ENCODE peak calls at places on chromosomes 1 and 21, in ten cellular contexts. B, F, I, Q, Y, X, T, D, E and L are unnamed samples.

GRCh38 chr1:237470712-237471310 is 419.9 kb downstream of the ZP4 start:
- DNase-seq in B (peak; percentile 52), F (no peak), I (peak; percentile 33), Q (no peak), Y (no peak), X (no peak), T (peak; percentile 18), D (no peak), E (peak; percentile 87), L (no peak)

GRCh38 chr1:96087719-96088118 is 633.9 kb upstream of the PTBP2 start:
- DNase-seq in B (no peak), F (no peak), I (no peak), Q (no peak), Y (no peak), X (no peak), T (no peak), D (no peak), E (no peak), L (no peak)

GRCh38 chr1:26360051-26360806 is 6.3 kb upstream of the CRYBG2 start:
- DNase-seq in B (no peak), F (no peak), I (peak; percentile 88), Q (peak; percentile 49), Y (no peak), X (no peak), T (peak; percentile 86), D (no peak), E (no peak), L (no peak)

GRCh38 chr1:61337471-61337870 is 255.1 kb downstream of the NFIA start:
- DNase-seq in B (no peak), F (peak; percentile 2), I (peak; percentile 16), Q (no peak), Y (peak; percentile 13), X (no peak), T (no peak), D (peak; percentile 42), E (no peak), L (no peak)

GRCh38 chr1:168260393-168260792 is 20.3 kb upstream of the TBX19 start:
- DNase-seq in B (peak; percentile 33), F (no peak), I (peak; percentile 10), Q (no peak), Y (no peak), X (no peak), T (no peak), D (no peak), E (no peak), L (no peak)

GRCh38 chr1:202945483-202945882 is 12.6 kb downstream of the ADIPOR1 start:
- DNase-seq in B (no peak), F (no peak), I (no peak), Q (no peak), Y (no peak), X (no peak), T (no peak), D (no peak), E (no peak), L (no peak)

GRCh38 chr1:235648954-235649721 is 446 bp downstream of the GNG4 start:
- DNase-seq in B (peak; percentile 64), F (no peak), I (peak; percentile 92), Q (peak; percentile 67), Y (peak; percentile 46), X (peak; percentile 87), T (peak; percentile 80), D (peak; percentile 63), E (peak; percentile 56), L (peak; percentile 5)

GRCh38 chr1:235817101-235817725 is 49.5 kb downstream of the LYST start:
- DNase-seq in B (peak; percentile 55), F (no peak), I (no peak), Q (no peak), Y (no peak), X (no peak), T (no peak), D (no peak), E (no peak), L (no peak)

GRCh38 chr21:32916522-32917099 is 109.1 kb upstream of the OLIG2 start:
- DNase-seq in B (no peak), F (no peak), I (peak; percentile 37), Q (no peak), Y (no peak), X (no peak), T (no peak), D (no peak), E (no peak), L (no peak)